ENCODE peak calls at places on chromosome 9, in ten cellular contexts. L is T1000; Q is effector CD4-positive, alpha-beta T cell; P is CD4-positive, CD25-positive, alpha-beta regulatory T cell; I is spleen; R is A549; K is stimulated activated CD4-positive, alpha-beta T cell treated with anti-CD3 and anti-CD28 coated beads, Interleukin-12 subunit alpha, Interleukin-12 subunit beta, amount 100 ng/mL, for 4 hours; U is HT1080; A is left lung; W is HCT116. J is an unnamed sample.

GRCh38 chr9:116202219-116202912 is 48.8 kb downstream of the PAPPA start:
- DNase-seq in L (no peak), Q (no peak), P (no peak), I (no peak), R (no peak), K (no peak), U (no peak), A (no peak), W (no peak), J (no peak)

GRCh38 chr9:128244443-128245226 is 31.2 kb downstream of the GOLGA2 start:
- DNase-seq in L (no peak), Q (no peak), P (no peak), I (peak; percentile 86), R (no peak), K (no peak), U (no peak), A (peak; percentile 84), W (no peak), J (no peak)

GRCh38 chr9:133759946-133760345 is 21.8 kb upstream of the SARDH start:
- DNase-seq in L (no peak), Q (no peak), P (no peak), I (peak; percentile 35), R (no peak), K (no peak), U (no peak), A (no peak), W (no peak), J (no peak)

GRCh38 chr9:2621678-2622360 is at the start of gene VLDLR:
- DNase-seq in L (peak; percentile 38), Q (no peak), P (peak; percentile 30), I (peak; percentile 79), R (peak; percentile 38), K (peak; percentile 26), U (peak; percentile 20), A (peak; percentile 60), W (no peak), J (peak; percentile 31)

GRCh38 chr9:96299823-96300222 is 2.2 kb downstream of the HSD17B3 start:
- DNase-seq in L (no peak), Q (no peak), P (no peak), I (no peak), R (no peak), K (no peak), U (peak; percentile 70), A (no peak), W (peak; percentile 16), J (no peak)

GRCh38 chr9:123645762-123646161 is 284.2 kb downstream of the DENND1A start:
- DNase-seq in L (no peak), Q (no peak), P (no peak), I (no peak), R (no peak), K (no peak), U (no peak), A (no peak), W (no peak), J (no peak)

GRCh38 chr9:136631038-136632000 is 31.4 kb upstream of the EGFL7 start:
- DNase-seq in L (peak; percentile 68), Q (peak; percentile 79), P (peak; percentile 72), I (peak; percentile 92), R (peak; percentile 83), K (peak; percentile 62), U (peak; percentile 58), A (peak; percentile 77), W (peak; percentile 60), J (peak; percentile 68)

GRCh38 chr9:121445986-121446385 is 53.7 kb downstream of the GGTA1 start:
- DNase-seq in L (no peak), Q (no peak), P (peak; percentile 3), I (no peak), R (peak; percentile 16), K (no peak), U (no peak), A (no peak), W (peak; percentile 8), J (no peak)

GRCh38 chr9:33435821-33436277 is 11.5 kb downstream of the AQP3 start:
- DNase-seq in L (no peak), Q (no peak), P (no peak), I (no peak), R (no peak), K (no peak), U (no peak), A (no peak), W (no peak), J (no peak)